ENCODE peak calls at places on chromosomes 1 and 21, in seven cellular contexts. P is sigmoid colon, U is uterus, T is upper lobe of right lung, J is heart left ventricle, E is pancreas, Z is body of pancreas. X is an unnamed sample.

GRCh38 chr1:198699167-198700015 is 60.6 kb downstream of the PTPRC start:
- DNase-seq in P (no peak), U (no peak), T (peak), J (peak), E (peak), Z (peak), X (peak)

GRCh38 chr1:77834771-77835334 is 53.6 kb upstream of the NEXN start:
- DNase-seq in P (peak), U (no peak), T (no peak), J (no peak), E (no peak), Z (peak), X (no peak)

GRCh38 chr1:185156854-185157598 is at the start of the genes SWT1 and TRMT1L:
- DNase-seq in P (peak), U (peak), T (peak), J (peak), E (peak), Z (peak), X (peak)

GRCh38 chr1:11069233-11069950 is 9.6 kb upstream of the SRM start:
- DNase-seq in P (peak), U (no peak), T (peak), J (no peak), E (no peak), Z (no peak), X (peak)

GRCh38 chr1:248111157-248111556 is 16.2 kb downstream of the OR2L13 start:
- DNase-seq in P (no peak), U (no peak), T (no peak), J (no peak), E (no peak), Z (no peak), X (no peak)

GRCh38 chr1:200724064-200724463 is 14.6 kb upstream of the CAMSAP2 start:
- DNase-seq in P (no peak), U (no peak), T (no peak), J (no peak), E (no peak), Z (no peak), X (no peak)

GRCh38 chr1:205191617-205192016 is 19.9 kb downstream of the DSTYK start:
- DNase-seq in P (no peak), U (no peak), T (no peak), J (no peak), E (no peak), Z (no peak), X (no peak)

GRCh38 chr1:213122514-213122929 is 71.5 kb downstream of the RPS6KC1 start:
- DNase-seq in P (no peak), U (no peak), T (no peak), J (no peak), E (no peak), Z (no peak), X (no peak)

GRCh38 chr1:56070601-56071000 is 508.8 kb downstream of the PLPP3 start:
- DNase-seq in P (no peak), U (no peak), T (no peak), J (no peak), E (no peak), Z (no peak), X (no peak)

GRCh38 chr1:172390620-172391491 is 29.6 kb upstream of the C1orf105 start:
- DNase-seq in P (peak), U (peak), T (no peak), J (peak), E (no peak), Z (no peak), X (peak)

GRCh38 chr1:12053752-12054548 is 9.2 kb upstream of the TNFRSF8 start:
- DNase-seq in P (no peak), U (no peak), T (no peak), J (no peak), E (no peak), Z (no peak), X (no peak)

GRCh38 chr1:10530281-10530740 is 55.6 kb downstream of the PEX14 start:
- DNase-seq in P (peak), U (no peak), T (peak), J (peak), E (peak), Z (peak), X (peak)

GRCh38 chr1:196403803-196404690 is 204.2 kb downstream of the KCNT2 start:
- DNase-seq in P (no peak), U (no peak), T (no peak), J (no peak), E (no peak), Z (no peak), X (no peak)

GRCh38 chr1:61337981-61338848 is 255.9 kb downstream of the NFIA start:
- DNase-seq in P (peak), U (peak), T (peak), J (peak), E (peak), Z (peak), X (peak)

GRCh38 chr1:8987881-8988617 is 38.2 kb downstream of the SLC2A7 start:
- DNase-seq in P (peak), U (peak), T (peak), J (peak), E (peak), Z (peak), X (peak)

GRCh38 chr1:182301467-182302198 is 90.0 kb downstream of the GLUL start:
- DNase-seq in P (peak), U (no peak), T (no peak), J (peak), E (peak), Z (peak), X (no peak)

GRCh38 chr1:40438391-40439015 is 11.8 kb upstream of the ZFP69B start:
- DNase-seq in P (no peak), U (no peak), T (no peak), J (no peak), E (peak), Z (peak), X (no peak)

GRCh38 chr1:42951588-42951987 is 7.1 kb downstream of the SLC2A1 start:
- DNase-seq in P (no peak), U (no peak), T (no peak), J (no peak), E (no peak), Z (no peak), X (no peak)

GRCh38 chr1:154263465-154264332 is 8.7 kb upstream of the HAX1 start:
- DNase-seq in P (no peak), U (no peak), T (no peak), J (no peak), E (no peak), Z (no peak), X (no peak)

GRCh38 chr21:45982758-45983731 is 1.5 kb downstream of the COL6A1 start:
- DNase-seq in P (peak), U (peak), T (peak), J (peak), E (no peak), Z (no peak), X (peak)

GRCh38 chr1:199273837-199274379 is 635.1 kb downstream of the PTPRC start:
- DNase-seq in P (no peak), U (no peak), T (no peak), J (no peak), E (peak), Z (peak), X (peak)

GRCh38 chr1:19209990-19210771 is at the start of gene UBR4:
- DNase-seq in P (peak), U (peak), T (peak), J (peak), E (peak), Z (peak), X (peak)

GRCh38 chr1:32627596-32628162 is 22.7 kb downstream of the ZBTB8OS start:
- DNase-seq in P (no peak), U (no peak), T (no peak), J (no peak), E (no peak), Z (no peak), X (no peak)

GRCh38 chr1:35506960-35507901 is 50.0 kb downstream of the KIAA0319L start:
- DNase-seq in P (no peak), U (no peak), T (no peak), J (no peak), E (no peak), Z (no peak), X (no peak)

GRCh38 chr1:12341667-12342066 is 111.8 kb downstream of the VPS13D start:
- DNase-seq in P (no peak), U (no peak), T (no peak), J (no peak), E (no peak), Z (no peak), X (no peak)

GRCh38 chr1:49048188-49048587 is 271.5 kb upstream of the BEND5 start:
- DNase-seq in P (no peak), U (no peak), T (no peak), J (no peak), E (no peak), Z (no peak), X (no peak)

GRCh38 chr1:111832521-111833155 is 76.9 kb downstream of the DDX20 start:
- DNase-seq in P (no peak), U (no peak), T (no peak), J (no peak), E (no peak), Z (no peak), X (no peak)

GRCh38 chr1:93567255-93567918 is 114.2 kb downstream of the BCAR3 start:
- DNase-seq in P (no peak), U (peak), T (no peak), J (peak), E (no peak), Z (no peak), X (peak)

GRCh38 chr1:33610391-33610790 is 137.9 kb downstream of the ZSCAN20 start:
- DNase-seq in P (no peak), U (no peak), T (no peak), J (no peak), E (no peak), Z (no peak), X (peak)

GRCh38 chr21:26843912-26844257 is 1.3 kb downstream of the ADAMTS1 start:
- DNase-seq in P (no peak), U (peak), T (no peak), J (no peak), E (no peak), Z (no peak), X (no peak)

GRCh38 chr1:50329332-50329932 is 93.8 kb downstream of the DMRTA2 start:
- DNase-seq in P (no peak), U (no peak), T (no peak), J (no peak), E (peak), Z (peak), X (no peak)

GRCh38 chr1:86872086-86872485 is 41.8 kb downstream of the SELENOF start:
- DNase-seq in P (no peak), U (no peak), T (no peak), J (no peak), E (no peak), Z (no peak), X (no peak)

GRCh38 chr1:74679811-74680210 is 6.2 kb upstream of the ERICH3 start:
- DNase-seq in P (no peak), U (no peak), T (no peak), J (no peak), E (no peak), Z (no peak), X (no peak)

GRCh38 chr1:65170511-65171142 is 22.6 kb downstream of the AK4 start:
- DNase-seq in P (peak), U (peak), T (no peak), J (peak), E (peak), Z (peak), X (no peak)

GRCh38 chr21:45581322-45581712 is 39.1 kb upstream of the SLC19A1 start:
- DNase-seq in P (peak), U (peak), T (peak), J (no peak), E (no peak), Z (no peak), X (peak)

GRCh38 chr1:228084325-228084724 is 1.8 kb downstream of the ARF1 start:
- DNase-seq in P (no peak), U (no peak), T (no peak), J (peak), E (no peak), Z (peak), X (no peak)

GRCh38 chr21:36728371-36729111 is 29.6 kb downstream of the SIM2 start:
- DNase-seq in P (peak), U (no peak), T (peak), J (no peak), E (no peak), Z (no peak), X (no peak)

GRCh38 chr1:170604065-170604464 is 59.9 kb upstream of the PRRX1 start:
- DNase-seq in P (no peak), U (no peak), T (no peak), J (no peak), E (no peak), Z (no peak), X (no peak)

GRCh38 chr1:205435904-205436573 is 14.2 kb upstream of the LEMD1 start:
- DNase-seq in P (no peak), U (no peak), T (no peak), J (peak), E (no peak), Z (no peak), X (no peak)

DNA sequence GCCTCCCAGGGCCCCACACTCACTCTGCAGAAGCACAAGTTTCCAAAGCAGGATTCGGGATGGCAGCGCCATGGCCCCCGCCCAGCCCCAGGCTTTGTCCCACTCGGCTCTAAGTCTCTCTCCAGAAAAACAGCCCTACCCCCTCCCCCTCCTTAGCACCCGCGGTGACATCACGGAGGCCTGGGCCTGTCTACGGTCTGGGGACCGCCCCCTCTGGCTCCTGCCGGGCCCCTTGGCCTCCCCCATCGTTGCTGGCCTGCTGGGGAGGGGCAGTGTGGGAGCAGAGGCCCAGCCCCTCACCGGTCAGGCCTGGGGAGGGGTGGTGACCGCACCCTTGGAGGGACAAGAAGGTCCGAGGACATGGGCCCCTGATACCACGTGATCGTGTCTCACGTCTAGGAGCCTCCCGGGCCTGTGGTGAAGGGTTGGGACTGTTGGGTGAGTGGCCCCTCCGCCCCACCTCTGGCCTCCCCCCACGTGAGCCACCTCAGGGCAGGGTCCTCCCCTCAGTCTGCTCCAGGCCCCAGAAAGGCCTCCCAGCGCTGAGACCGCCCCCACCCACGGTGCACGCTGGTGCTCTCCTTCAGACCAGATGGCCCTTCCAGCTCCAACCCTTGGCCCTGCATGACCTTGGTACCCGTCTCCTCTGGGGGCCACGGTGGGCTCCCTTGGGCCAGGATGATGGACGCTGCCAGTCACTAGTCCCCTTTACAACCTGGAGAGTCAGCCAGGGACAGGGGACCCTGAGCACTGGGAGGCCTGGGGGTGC is at the start of gene MXRA8:
- DNase-seq in P (peak), U (peak), T (peak), J (peak), E (no peak), Z (peak), X (peak)
- H3K4me3 ChIP-seq in P (peak), U (peak), T (peak), J (peak), E (no peak), Z (no peak), X (peak)

GRCh38 chr1:17370618-17371017 is 1.4 kb upstream of the PADI6 start:
- DNase-seq in P (no peak), U (no peak), T (no peak), J (no peak), E (no peak), Z (no peak), X (no peak)
- TF ChIP-seq CTCF in P (no peak), U (no peak), T (no peak), J (no peak), E (no peak), Z (no peak), X (no peak)

GRCh38 chr1:156675715-156676311 is 1.4 kb downstream of the NES start:
- DNase-seq in P (no peak), U (no peak), T (no peak), J (no peak), E (no peak), Z (no peak), X (no peak)
- H3K4me3 ChIP-seq in P (peak), U (peak), T (peak), J (peak), E (no peak), Z (no peak), X (peak)

GRCh38 chr1:239084459-239085080 is 301.8 kb upstream of the CHRM3 start:
- DNase-seq in P (no peak), U (no peak), T (no peak), J (no peak), E (no peak), Z (no peak), X (no peak)
- TF ChIP-seq CTCF in P (no peak), U (no peak), T (no peak), J (no peak), E (no peak), Z (no peak), X (no peak)

GRCh38 chr1:18109058-18109755 is 1.6 kb downstream of the IGSF21 start:
- DNase-seq in P (no peak), U (no peak), T (no peak), J (no peak), E (no peak), Z (no peak), X (no peak)

GRCh38 chr1:18110968-18111367 is 3.4 kb downstream of the IGSF21 start:
- DNase-seq in P (no peak), U (no peak), T (no peak), J (no peak), E (no peak), Z (no peak), X (peak)

GRCh38 chr1:18110598-18110939 is 3.0 kb downstream of the IGSF21 start:
- DNase-seq in P (no peak), U (no peak), T (no peak), J (no peak), E (no peak), Z (no peak), X (no peak)

GRCh38 chr1:18108313-18109057 is 887 bp downstream of the IGSF21 start:
- DNase-seq in P (no peak), U (no peak), T (no peak), J (no peak), E (no peak), Z (no peak), X (no peak)

GRCh38 chr1:18109756-18110597 is 2.4 kb downstream of the IGSF21 start:
- DNase-seq in P (no peak), U (no peak), T (no peak), J (peak), E (peak), Z (peak), X (peak)
- H3K4me3 ChIP-seq in P (peak), U (no peak), T (peak), J (peak), E (no peak), Z (no peak), X (no peak)

X was measured in kidney.